ENCODE peak calls at places on chromosomes 7 and 10, in four cellular contexts. B, N, S and Y are unnamed samples.

GRCh38 chr7:45646996-45647411 is 72.8 kb downstream of the ADCY1 start:
- DNase-seq in B (peak; percentile 14), S (no peak), N (peak; percentile 67), Y (no peak)

GRCh38 chr7:138992052-138992531 is 10.9 kb upstream of the KIAA1549 start:
- DNase-seq in S (no peak), N (no peak), B (no peak), Y (no peak)

GRCh38 chr7:27235387-27236052 is 7.1 kb upstream of the EVX1 start:
- DNase-seq in S (no peak), B (no peak), N (no peak), Y (no peak)

GRCh38 chr7:150842716-150843115 is 9.6 kb upstream of the AOC1 start:
- DNase-seq in B (no peak), S (no peak), N (no peak), Y (no peak)

GRCh38 chr10:133357293-133358151 is at the start of gene FUOM:
- DNase-seq in B (no peak), S (peak; percentile 84), N (no peak), Y (peak; percentile 88)

GRCh38 chr10:52486840-52487611 is 172.9 kb downstream of the DKK1 start:
- DNase-seq in B (no peak), S (no peak), N (no peak), Y (no peak)

GRCh38 chr7:149638566-149639320 is 134.6 kb downstream of the ZNF467 start:
- DNase-seq in B (no peak), N (no peak), S (no peak), Y (no peak)

GRCh38 chr10:33643042-33643441 is 308.6 kb upstream of the NRP1 start:
- DNase-seq in N (no peak), S (no peak), B (no peak), Y (no peak)

GRCh38 chr7:6460990-6461584 is 13.3 kb upstream of the DAGLB start:
- DNase-seq in B (no peak), N (no peak), S (no peak), Y (no peak)

GRCh38 chr7:27157717-27158431 is 1.4 kb upstream of the HOXA7 start:
- DNase-seq in S (no peak), B (no peak), N (no peak), Y (no peak)

GRCh38 chr10:43653746-43654145 is 5.1 kb upstream of the ZNF32 start:
- DNase-seq in S (no peak), B (no peak), N (no peak), Y (no peak)

GRCh38 chr10:133018491-133018890 is 69.2 kb upstream of the ADGRA1 start:
- DNase-seq in S (no peak), B (no peak), N (no peak), Y (no peak)

GRCh38 chr7:39181398-39181797 is 203.7 kb downstream of the POU6F2 start:
- DNase-seq in S (no peak), N (no peak), B (no peak), Y (no peak)

GRCh38 chr7:92768501-92769360 is 67.6 kb downstream of the CDK6 start:
- DNase-seq in S (peak; percentile 4), N (no peak), B (peak; percentile 65), Y (no peak)

GRCh38 chr7:44150966-44151678 is 10.0 kb upstream of the MYL7 start:
- DNase-seq in S (no peak), N (peak; percentile 72), B (no peak), Y (no peak)

GRCh38 chr7:121107923-121108498 is 119.5 kb downstream of the CPED1 start:
- DNase-seq in N (no peak), S (peak; percentile 67), B (peak; percentile 62), Y (peak; percentile 88)